ENCODE peak calls at places on chromosomes 12 and 14, in five cellular contexts. One of them, this sample, is unnamed. For H3K9me3 and H3K36me3, the result is how much of the 10 kb centered on the place peaks cover.

GRCh38 chr12:29256598-29256997 is 107.5 kb downstream of the FAR2 start:
- DNase-seq in neuronal stem cell: no peak
- DNase-seq in CD8-positive, alpha-beta memory T cell: no peak
- DNase-seq in mucosa of descending colon: no peak
- DNase-seq in transverse colon: no peak
- DNase-seq in this sample: no peak

GRCh38 chr12:50672158-50672557 is 91.7 kb upstream of the ATF1 start:
- DNase-seq in mucosa of descending colon: no peak
- DNase-seq in transverse colon: no peak
- DNase-seq in neuronal stem cell: no peak
- DNase-seq in CD8-positive, alpha-beta memory T cell: no peak
- DNase-seq in this sample: no peak

GRCh38 chr12:26118356-26118755 is 6.5 kb downstream of the BHLHE41 start:
- DNase-seq in CD8-positive, alpha-beta memory T cell: no peak
- DNase-seq in mucosa of descending colon: no peak
- DNase-seq in transverse colon: no peak
- DNase-seq in neuronal stem cell: no peak
- DNase-seq in this sample: no peak

GRCh38 chr14:53814371-53814770 is 142.3 kb downstream of the BMP4 start:
- DNase-seq in mucosa of descending colon: no peak
- DNase-seq in CD8-positive, alpha-beta memory T cell: no peak
- DNase-seq in transverse colon: no peak
- DNase-seq in neuronal stem cell: no peak
- DNase-seq in this sample: no peak

GRCh38 chr12:94799136-94799535 is 148.8 kb upstream of the TMCC3 start:
- DNase-seq in neuronal stem cell: no peak
- DNase-seq in mucosa of descending colon: no peak
- DNase-seq in CD8-positive, alpha-beta memory T cell: no peak
- DNase-seq in transverse colon: no peak
- DNase-seq in this sample: no peak

GRCh38 chr12:19068137-19068536 is 61.4 kb upstream of the PLEKHA5 start:
- DNase-seq in CD8-positive, alpha-beta memory T cell: no peak
- DNase-seq in transverse colon: no peak
- DNase-seq in mucosa of descending colon: no peak
- DNase-seq in neuronal stem cell: no peak
- DNase-seq in this sample: no peak

GRCh38 chr14:68397827-68398226 is 395.0 kb downstream of the ZFP36L1 start:
- DNase-seq in mucosa of descending colon: no peak
- DNase-seq in transverse colon: no peak
- DNase-seq in neuronal stem cell: no peak
- DNase-seq in CD8-positive, alpha-beta memory T cell: no peak
- DNase-seq in this sample: no peak

GRCh38 chr14:83044001-83044400 is 1510.3 kb upstream of the SEL1L start:
- DNase-seq in neuronal stem cell: no peak
- DNase-seq in CD8-positive, alpha-beta memory T cell: no peak
- DNase-seq in transverse colon: no peak
- DNase-seq in mucosa of descending colon: no peak
- DNase-seq in this sample: no peak

GRCh38 chr14:104405566-104406226 is 173.9 kb upstream of the C14orf180 start:
- DNase-seq in CD8-positive, alpha-beta memory T cell: no peak
- DNase-seq in mucosa of descending colon: no peak
- DNase-seq in transverse colon: no peak
- DNase-seq in neuronal stem cell: no peak
- DNase-seq in this sample: no peak

GRCh38 chr12:127450822-127451221 is 816.1 kb upstream of the TMEM132C start:
- DNase-seq in CD8-positive, alpha-beta memory T cell: no peak
- DNase-seq in mucosa of descending colon: no peak
- DNase-seq in neuronal stem cell: no peak
- DNase-seq in transverse colon: no peak
- DNase-seq in this sample: no peak

GRCh38 chr14:61524211-61524806 is 171.0 kb upstream of the HIF1A start:
- DNase-seq in transverse colon: no peak
- DNase-seq in mucosa of descending colon: peak
- DNase-seq in neuronal stem cell: no peak
- DNase-seq in CD8-positive, alpha-beta memory T cell: no peak
- DNase-seq in this sample: peak

GRCh38 chr12:85998074-85998473 is 124.0 kb downstream of the NTS start:
- DNase-seq in neuronal stem cell: no peak
- DNase-seq in CD8-positive, alpha-beta memory T cell: no peak
- DNase-seq in transverse colon: no peak
- DNase-seq in mucosa of descending colon: no peak
- DNase-seq in this sample: no peak

GRCh38 chr14:23381017-23381375 is 4.2 kb downstream of the CMTM5 start:
- DNase-seq in CD8-positive, alpha-beta memory T cell: no peak
- DNase-seq in transverse colon: no peak
- DNase-seq in neuronal stem cell: no peak
- DNase-seq in mucosa of descending colon: no peak
- DNase-seq in this sample: no peak

GRCh38 chr12:109461049-109461845 is 15.9 kb downstream of the KCTD10 start:
- DNase-seq in transverse colon: peak
- DNase-seq in neuronal stem cell: no peak
- DNase-seq in mucosa of descending colon: peak
- DNase-seq in CD8-positive, alpha-beta memory T cell: no peak
- DNase-seq in this sample: peak

GRCh38 chr14:79949906-79950305 is 261.4 kb downstream of the DIO2 start:
- DNase-seq in mucosa of descending colon: no peak
- DNase-seq in neuronal stem cell: no peak
- DNase-seq in CD8-positive, alpha-beta memory T cell: no peak
- DNase-seq in transverse colon: no peak
- DNase-seq in this sample: no peak

GRCh38 chr12:5589055-5589454 is 157.1 kb downstream of the NTF3 start:
- DNase-seq in transverse colon: no peak
- DNase-seq in mucosa of descending colon: no peak
- DNase-seq in CD8-positive, alpha-beta memory T cell: no peak
- DNase-seq in neuronal stem cell: no peak
- DNase-seq in this sample: no peak

GRCh38 chr12:121365416-121366062 is 13.3 kb upstream of the ANAPC5 start:
- DNase-seq in mucosa of descending colon: no peak
- DNase-seq in CD8-positive, alpha-beta memory T cell: no peak
- DNase-seq in transverse colon: no peak
- DNase-seq in neuronal stem cell: no peak
- DNase-seq in this sample: no peak

GRCh38 chr12:27779416-27779815 is 617 bp upstream of the KLHL42 start:
- DNase-seq in neuronal stem cell: no peak
- DNase-seq in mucosa of descending colon: peak
- DNase-seq in transverse colon: peak
- DNase-seq in CD8-positive, alpha-beta memory T cell: no peak
- DNase-seq in this sample: peak

GRCh38 chr12:116347265-116347664 is 69.8 kb upstream of the MED13L start:
- DNase-seq in CD8-positive, alpha-beta memory T cell: no peak
- DNase-seq in transverse colon: no peak
- DNase-seq in neuronal stem cell: no peak
- DNase-seq in mucosa of descending colon: no peak
- DNase-seq in this sample: no peak

DNA sequence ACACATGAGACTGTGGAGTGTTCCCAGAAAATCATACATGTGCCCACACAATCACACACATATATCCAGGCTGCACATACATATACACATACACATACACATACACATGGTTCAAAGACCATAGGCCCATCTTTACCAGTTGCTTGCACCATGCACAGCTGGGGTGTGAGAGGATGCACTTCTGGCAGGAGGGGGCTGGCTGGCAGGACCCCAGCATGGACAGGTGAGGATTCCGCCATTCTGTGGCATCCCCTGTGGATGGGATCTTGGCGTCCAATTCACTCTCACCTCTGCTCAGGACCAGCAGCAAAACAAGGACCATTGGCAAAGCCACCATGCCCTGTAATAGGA is 7.0 kb downstream of the ITGB7 start:
- DNase-seq in transverse colon: no peak
- DNase-seq in neuronal stem cell: no peak
- DNase-seq in CD8-positive, alpha-beta memory T cell: no peak
- DNase-seq in mucosa of descending colon: no peak
- DNase-seq in this sample: no peak
- H3K4me3 ChIP-seq in transverse colon: no peak
- H3K4me3 ChIP-seq in neuronal stem cell: no peak
- H3K4me3 ChIP-seq in CD8-positive, alpha-beta memory T cell: peak
- H3K4me3 ChIP-seq in mucosa of descending colon: no peak
- H3K4me3 ChIP-seq in this sample: no peak

GRCh38 chr12:34186492-34186891 is 164.2 kb downstream of the ALG10 start:
- DNase-seq in CD8-positive, alpha-beta memory T cell: no peak
- DNase-seq in mucosa of descending colon: no peak
- DNase-seq in transverse colon: no peak
- DNase-seq in neuronal stem cell: no peak
- DNase-seq in this sample: no peak

GRCh38 chr12:34188974-34189373 is 166.7 kb downstream of the ALG10 start:
- DNase-seq in mucosa of descending colon: no peak
- DNase-seq in transverse colon: no peak
- DNase-seq in CD8-positive, alpha-beta memory T cell: no peak
- DNase-seq in neuronal stem cell: no peak
- DNase-seq in this sample: no peak

GRCh38 chr12:34190054-34190453 is 167.8 kb downstream of the ALG10 start:
- DNase-seq in neuronal stem cell: no peak
- DNase-seq in mucosa of descending colon: no peak
- DNase-seq in CD8-positive, alpha-beta memory T cell: no peak
- DNase-seq in transverse colon: no peak
- DNase-seq in this sample: no peak
- H3K9me3 ChIP-seq in neuronal stem cell: under half
- H3K9me3 ChIP-seq in mucosa of descending colon: under half
- H3K9me3 ChIP-seq in CD8-positive, alpha-beta memory T cell: under half
- H3K9me3 ChIP-seq in transverse colon: under half
- H3K9me3 ChIP-seq in this sample: under half

GRCh38 chr14:92143962-92144361 is 22.2 kb downstream of the CPSF2 start:
- DNase-seq in CD8-positive, alpha-beta memory T cell: no peak
- DNase-seq in mucosa of descending colon: no peak
- DNase-seq in transverse colon: no peak
- DNase-seq in neuronal stem cell: no peak
- DNase-seq in this sample: no peak
- H3K36me3 ChIP-seq in CD8-positive, alpha-beta memory T cell: under half
- H3K36me3 ChIP-seq in mucosa of descending colon: under half
- H3K36me3 ChIP-seq in transverse colon: under half
- H3K36me3 ChIP-seq in neuronal stem cell: half or more
- H3K36me3 ChIP-seq in this sample: under half

GRCh38 chr12:130286041-130286440 is 51.6 kb upstream of the PIWIL1 start:
- DNase-seq in CD8-positive, alpha-beta memory T cell: no peak
- DNase-seq in mucosa of descending colon: no peak
- DNase-seq in transverse colon: no peak
- DNase-seq in neuronal stem cell: no peak
- DNase-seq in this sample: no peak
- H3K4me3 ChIP-seq in CD8-positive, alpha-beta memory T cell: no peak
- H3K4me3 ChIP-seq in mucosa of descending colon: no peak
- H3K4me3 ChIP-seq in transverse colon: no peak
- H3K4me3 ChIP-seq in neuronal stem cell: no peak
- H3K4me3 ChIP-seq in this sample: no peak

GRCh38 chr12:2625267-2625666 is 169.5 kb upstream of the FKBP4 start:
- DNase-seq in CD8-positive, alpha-beta memory T cell: no peak
- DNase-seq in mucosa of descending colon: no peak
- DNase-seq in transverse colon: no peak
- DNase-seq in neuronal stem cell: no peak
- DNase-seq in this sample: no peak
- H3K9me3 ChIP-seq in CD8-positive, alpha-beta memory T cell: under half
- H3K9me3 ChIP-seq in mucosa of descending colon: under half
- H3K9me3 ChIP-seq in transverse colon: under half
- H3K9me3 ChIP-seq in neuronal stem cell: under half
- H3K9me3 ChIP-seq in this sample: under half

DNA sequence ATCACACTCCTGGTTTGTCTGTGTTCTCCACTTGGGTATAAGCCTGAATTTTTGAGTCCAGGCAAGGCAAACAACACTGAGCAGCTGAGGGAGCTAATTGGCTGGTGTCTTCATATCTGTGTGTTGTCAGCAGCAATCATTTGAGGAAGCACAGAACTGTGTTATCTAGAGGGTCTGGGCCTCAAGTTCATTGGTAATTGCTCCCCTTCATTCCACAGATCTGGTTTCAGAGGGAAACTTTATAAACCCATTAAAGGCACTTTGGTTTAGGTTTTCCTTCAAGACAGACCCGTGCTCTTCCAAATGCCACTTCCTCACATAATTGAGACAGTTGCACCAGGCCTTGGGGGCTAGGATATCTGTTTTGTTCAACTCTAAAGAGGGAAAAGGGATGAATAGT is 5.6 kb downstream of the DACT1 start:
- DNase-seq in neuronal stem cell: no peak
- DNase-seq in mucosa of descending colon: no peak
- DNase-seq in transverse colon: no peak
- DNase-seq in CD8-positive, alpha-beta memory T cell: no peak
- DNase-seq in this sample: no peak
- H3K36me3 ChIP-seq in neuronal stem cell: under half
- H3K36me3 ChIP-seq in mucosa of descending colon: under half
- H3K36me3 ChIP-seq in transverse colon: under half
- H3K36me3 ChIP-seq in CD8-positive, alpha-beta memory T cell: under half
- H3K36me3 ChIP-seq in this sample: under half

This sample was measured in MG63.